ENCODE peak calls at places on chromosomes 2 and 18, in four cellular contexts. R, P, S and V are unnamed samples. For H3K27me3, the result is how much of the 10 kb centered on the place peaks cover.

GRCh38 chr2:29317077-29317517 is 201.9 kb downstream of the CLIP4 start:
- DNase-seq in R (no peak), P (no peak), S (no peak), V (no peak)

GRCh38 chr2:84963692-84964405 is 7.1 kb upstream of the KCMF1 start:
- DNase-seq in R (no peak), P (no peak), S (no peak), V (no peak)

GRCh38 chr2:120661551-120661950 is 74.1 kb upstream of the GLI2 start:
- DNase-seq in R (peak), P (peak), S (no peak), V (no peak)

GRCh38 chr2:85119900-85120299 is 13.3 kb upstream of the TCF7L1 start:
- DNase-seq in R (no peak), P (no peak), S (no peak), V (no peak)

GRCh38 chr2:128714285-128714684 is 395.6 kb upstream of the HS6ST1 start:
- DNase-seq in R (no peak), P (no peak), S (no peak), V (no peak)

GRCh38 chr2:53460347-53460746 is 307.3 kb upstream of the CHAC2 start:
- DNase-seq in R (no peak), P (peak), S (no peak), V (no peak)

GRCh38 chr2:96485751-96486643 is 19.2 kb downstream of the NEURL3 start:
- DNase-seq in R (peak), P (peak), S (peak), V (peak)

GRCh38 chr18:5582054-5582453 is 38.3 kb upstream of the EPB41L3 start:
- DNase-seq in R (no peak), P (no peak), S (no peak), V (no peak)

GRCh38 chr18:5238371-5238758 is 41.3 kb upstream of the AKAIN1 start:
- DNase-seq in R (no peak), P (peak), S (peak), V (peak)

GRCh38 chr2:189613077-189613636 is 32.6 kb upstream of the SLC40A1 start:
- DNase-seq in R (no peak), P (no peak), S (no peak), V (no peak)

GRCh38 chr2:172336681-172337080 is 90.7 kb upstream of the ITGA6 start:
- DNase-seq in R (no peak), P (no peak), S (no peak), V (no peak)

GRCh38 chr2:213862407-213863076 is 548.3 kb upstream of the VWC2L start:
- DNase-seq in R (no peak), P (no peak), S (no peak), V (no peak)

GRCh38 chr18:36287653-36288052 is 9.9 kb upstream of the FHOD3 start:
- DNase-seq in R (no peak), P (no peak), S (no peak), V (no peak)

GRCh38 chr2:231227309-231228162 is 29.1 kb downstream of the ARMC9 start:
- DNase-seq in R (peak), P (peak), S (no peak), V (no peak)

GRCh38 chr18:5036523-5036922 is 160.5 kb downstream of the AKAIN1 start:
- DNase-seq in R (no peak), P (no peak), S (no peak), V (no peak)

GRCh38 chr18:31294199-31294747 is 23.7 kb upstream of the DSG1 start:
- DNase-seq in R (no peak), P (no peak), S (no peak), V (no peak)

GRCh38 chr2:70525032-70525431 is 28.6 kb downstream of the TGFA start:
- DNase-seq in R (no peak), P (no peak), S (no peak), V (no peak)

GRCh38 chr2:120239488-120240287 is 13.0 kb upstream of the RALB start:
- DNase-seq in R (peak), P (peak), S (no peak), V (peak)

GRCh38 chr2:111216811-111217652 is 96.3 kb downstream of the BCL2L11 start:
- DNase-seq in R (no peak), P (no peak), S (no peak), V (no peak)

GRCh38 chr2:152506843-152507242 is 171.9 kb downstream of the FMNL2 start:
- DNase-seq in R (no peak), P (no peak), S (no peak), V (no peak)

GRCh38 chr18:24142376-24142775 is 3.5 kb downstream of the CABYR start:
- DNase-seq in R (no peak), P (no peak), S (no peak), V (no peak)

GRCh38 chr2:191818725-191819333 is 28.1 kb downstream of the CAVIN2 start:
- DNase-seq in R (no peak), P (no peak), S (no peak), V (no peak)

GRCh38 chr2:43511199-43511598 is 84.6 kb downstream of the THADA start:
- DNase-seq in R (no peak), P (no peak), S (no peak), V (no peak)

GRCh38 chr18:59691046-59691395 is 6.2 kb downstream of the CCBE1 start:
- DNase-seq in R (no peak), P (no peak), S (no peak), V (no peak)
- H3K27ac ChIP-seq in R (no peak), P (no peak), S (no peak), V (no peak)

GRCh38 chr2:176494949-176495353 is 225.7 kb downstream of the MTX2 start:
- DNase-seq in R (peak), P (no peak), S (peak), V (peak)

GRCh38 chr2:176493909-176494308 is 224.7 kb downstream of the MTX2 start:
- DNase-seq in R (no peak), P (no peak), S (no peak), V (no peak)

GRCh38 chr2:176491172-176491904 is 222.1 kb downstream of the MTX2 start:
- DNase-seq in R (peak), P (no peak), S (no peak), V (no peak)

GRCh38 chr2:176492583-176492982 is 223.3 kb downstream of the MTX2 start:
- DNase-seq in R (no peak), P (no peak), S (no peak), V (no peak)

DNA sequence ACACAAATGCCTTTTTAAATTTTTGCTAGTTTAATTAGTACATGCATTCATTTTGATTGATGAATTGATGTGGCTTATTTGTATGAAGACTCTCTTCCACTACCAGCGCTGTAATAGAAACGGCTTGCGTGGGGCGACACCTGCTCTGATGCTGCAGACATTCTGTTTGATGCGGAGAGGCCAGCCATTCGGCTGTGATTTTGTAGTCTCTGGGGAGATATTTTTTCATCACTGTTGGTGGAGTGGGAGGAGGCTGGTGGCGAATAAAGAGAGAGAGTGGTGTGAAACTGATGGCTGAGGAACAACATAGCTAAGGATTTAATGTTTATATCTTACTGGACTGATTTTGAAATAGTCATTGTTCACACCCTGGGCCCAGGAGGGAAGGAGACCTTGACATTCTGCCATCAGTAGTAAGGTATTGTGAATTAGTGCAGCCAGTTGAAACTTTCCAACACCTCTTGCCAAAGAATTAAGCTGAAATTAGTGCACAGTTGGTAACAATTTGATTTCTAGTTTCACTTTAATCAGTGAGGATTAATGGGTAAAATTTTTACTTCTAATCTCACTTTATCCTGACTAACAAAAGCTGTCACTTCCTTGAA is 224.1 kb downstream of the MTX2 start:
- DNase-seq in R (no peak), P (no peak), S (no peak), V (no peak)
- H3K27me3 ChIP-seq in R (under half), P (under half), S (under half), V (under half)

GRCh38 chr2:126115975-126116374 is 540.0 kb upstream of the GYPC start:
- DNase-seq in R (no peak), P (no peak), S (no peak), V (no peak)
- TF ChIP-seq CTCF in R (no peak), P (no peak), S (no peak), V (no peak)

DNA sequence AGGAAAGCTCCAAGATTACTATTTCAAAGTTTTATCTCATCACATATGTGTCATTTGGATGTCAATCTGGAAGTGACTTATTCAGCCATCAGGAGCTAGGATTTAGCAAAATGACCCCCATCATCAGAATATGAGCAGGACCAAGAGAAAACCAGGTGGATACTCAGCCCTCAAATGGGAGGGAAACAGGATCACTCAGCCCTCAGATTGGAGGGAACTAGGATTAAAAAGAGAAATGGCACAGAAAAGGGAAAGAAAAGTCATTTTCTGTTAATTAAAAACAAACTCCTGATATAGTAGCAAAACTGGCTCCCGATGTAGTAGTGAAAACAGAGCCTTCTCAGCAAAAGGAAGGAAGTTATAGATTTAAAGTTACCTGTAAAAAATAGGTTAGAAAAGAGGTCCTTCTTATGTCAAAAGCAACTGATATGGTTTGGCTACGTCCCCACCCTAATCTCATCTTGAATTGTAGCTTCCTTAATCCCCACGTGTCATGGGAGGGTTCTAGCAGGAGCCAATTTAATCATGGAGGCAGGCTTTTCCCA is 69.0 kb upstream of the MYCN start:
- DNase-seq in R (no peak), P (no peak), S (no peak), V (no peak)
- H3K27ac ChIP-seq in R (no peak), P (no peak), S (no peak), V (no peak)

GRCh38 chr2:216002693-216003092 is 10.7 kb downstream of the MREG start:
- DNase-seq in R (no peak), P (no peak), S (no peak), V (no peak)
- H3K27me3 ChIP-seq in R (under half), P (under half), S (under half), V (under half)

GRCh38 chr2:210964141-210964764 is 407.9 kb downstream of the CPS1 start:
- DNase-seq in R (no peak), P (no peak), S (no peak), V (no peak)

GRCh38 chr2:210963386-210963785 is 407.0 kb downstream of the CPS1 start:
- DNase-seq in R (no peak), P (no peak), S (no peak), V (no peak)

GRCh38 chr2:210961249-210961648 is 404.9 kb downstream of the CPS1 start:
- DNase-seq in R (no peak), P (no peak), S (no peak), V (no peak)

GRCh38 chr2:210966330-210966729 is 409.9 kb downstream of the CPS1 start:
- DNase-seq in R (no peak), P (no peak), S (no peak), V (no peak)

DNA sequence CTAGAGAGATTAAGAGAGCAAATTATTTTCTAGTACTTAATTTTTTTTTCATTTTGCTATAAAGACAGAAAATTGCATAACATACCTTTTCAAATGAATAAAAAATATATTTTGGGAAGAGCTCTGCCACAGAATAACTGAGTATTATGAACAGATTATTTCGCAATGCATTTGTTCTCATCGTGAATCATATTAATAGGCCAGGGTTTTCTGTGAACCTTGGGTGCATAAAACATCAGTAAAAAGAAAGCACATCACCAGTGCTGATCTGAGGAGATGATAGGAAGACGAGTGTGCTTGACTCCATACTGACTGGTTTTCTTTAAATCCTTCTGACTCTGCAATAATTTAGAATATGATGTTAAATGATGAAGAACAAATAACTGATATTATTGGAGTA is 409.1 kb downstream of the CPS1 start:
- DNase-seq in R (no peak), P (no peak), S (no peak), V (no peak)
- TF ChIP-seq CTCF in R (no peak), P (no peak), S (no peak), V (no peak)

DNA sequence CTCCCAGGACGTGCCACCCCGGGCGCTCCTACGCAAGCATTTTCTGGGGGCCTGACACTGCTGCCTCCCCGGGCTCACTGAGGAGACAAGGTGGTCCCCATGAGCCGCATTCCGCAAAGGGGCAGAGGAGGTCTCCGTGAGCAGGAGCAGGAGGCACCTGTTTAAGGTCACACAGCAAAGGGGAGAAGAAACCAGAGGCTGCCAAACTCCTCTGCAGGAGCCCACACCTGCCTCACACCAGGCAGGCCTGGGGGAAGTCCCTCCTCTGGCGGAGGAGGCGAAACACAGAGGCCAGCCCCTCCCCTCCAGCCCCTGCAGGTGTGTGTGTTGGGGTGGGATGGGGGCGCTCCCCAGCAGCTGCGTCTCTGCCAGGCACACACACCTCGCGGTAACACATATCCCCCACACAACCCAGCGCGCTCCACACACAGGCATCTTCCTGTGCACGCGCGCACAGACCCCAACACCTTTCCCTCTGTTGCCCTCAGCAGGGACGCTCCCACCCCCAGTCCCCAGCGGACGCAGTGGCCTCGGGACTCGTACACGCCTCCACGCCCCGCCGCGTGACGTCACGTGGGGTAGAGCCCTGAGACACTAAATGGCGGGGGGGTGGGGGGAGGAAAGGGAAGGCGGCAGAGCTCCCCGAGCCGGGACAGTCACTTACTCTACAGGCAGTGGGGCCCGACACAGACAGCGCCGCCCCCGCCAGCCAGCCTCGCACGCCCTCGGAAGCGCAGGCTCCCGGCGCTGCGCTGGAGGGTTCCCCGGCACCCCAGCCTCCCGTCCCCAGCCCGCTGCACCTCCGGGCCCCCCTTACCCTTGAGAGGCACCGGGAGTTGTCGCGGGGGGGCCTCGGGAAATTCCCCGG is 537 bp upstream of the WNT10A start:
- DNase-seq in R (no peak), P (no peak), S (peak), V (peak)
- H3K27ac ChIP-seq in R (no peak), P (no peak), S (no peak), V (no peak)

GRCh38 chr2:240999873-241000541 is 1.6 kb downstream of the SNED1 start:
- DNase-seq in R (no peak), P (no peak), S (peak), V (no peak)
- H3K27me3 ChIP-seq in R (under half), P (under half), S (under half), V (under half)

GRCh38 chr2:195759877-195760276 is 102.9 kb downstream of the SLC39A10 start:
- DNase-seq in R (no peak), P (no peak), S (no peak), V (no peak)
- TF ChIP-seq CTCF in R (no peak), P (no peak), S (no peak), V (no peak)